ENCODE peak calls at places on chromosome 22, in nine cellular contexts. One of them, this sample, is unnamed.

GRCh38 chr22:37507731-37508130 is 11.5 kb downstream of the CARD10 start:
- DNase-seq in choroid plexus epithelial cell: no peak
- DNase-seq in brain microvascular endothelial cell: no peak
- DNase-seq in fibroblast of the aortic adventitia: no peak
- DNase-seq in astrocyte of the cerebellum: no peak
- DNase-seq in upper lobe of right lung: peak; percentile 61
- DNase-seq in fibroblast of mammary gland: no peak
- DNase-seq in fibroblast of lung: no peak
- DNase-seq in right atrium auricular region: no peak
- DNase-seq in this sample: no peak

GRCh38 chr22:36010913-36011312 is 17.7 kb downstream of the RBFOX2 start:
- DNase-seq in right atrium auricular region: no peak
- DNase-seq in fibroblast of the aortic adventitia: peak; percentile 81
- DNase-seq in brain microvascular endothelial cell: peak; percentile 76
- DNase-seq in upper lobe of right lung: no peak
- DNase-seq in fibroblast of lung: peak; percentile 86
- DNase-seq in choroid plexus epithelial cell: peak; percentile 78
- DNase-seq in astrocyte of the cerebellum: no peak
- DNase-seq in fibroblast of mammary gland: peak; percentile 94
- DNase-seq in this sample: peak; percentile 73

GRCh38 chr22:44386386-44387035 is 73.8 kb upstream of the SHISAL1 start:
- DNase-seq in fibroblast of mammary gland: no peak
- DNase-seq in astrocyte of the cerebellum: no peak
- DNase-seq in brain microvascular endothelial cell: no peak
- DNase-seq in upper lobe of right lung: peak; percentile 51
- DNase-seq in fibroblast of lung: no peak
- DNase-seq in choroid plexus epithelial cell: no peak
- DNase-seq in fibroblast of the aortic adventitia: no peak
- DNase-seq in right atrium auricular region: no peak
- DNase-seq in this sample: no peak

GRCh38 chr22:48275412-48275811 is 1513.0 kb downstream of the TBC1D22A start:
- DNase-seq in astrocyte of the cerebellum: no peak
- DNase-seq in fibroblast of mammary gland: no peak
- DNase-seq in upper lobe of right lung: no peak
- DNase-seq in choroid plexus epithelial cell: no peak
- DNase-seq in brain microvascular endothelial cell: no peak
- DNase-seq in fibroblast of lung: no peak
- DNase-seq in fibroblast of the aortic adventitia: no peak
- DNase-seq in right atrium auricular region: no peak
- DNase-seq in this sample: no peak

GRCh38 chr22:44721206-44721605 is 19.2 kb downstream of the PRR5 start:
- DNase-seq in fibroblast of the aortic adventitia: no peak
- DNase-seq in upper lobe of right lung: no peak
- DNase-seq in fibroblast of lung: no peak
- DNase-seq in brain microvascular endothelial cell: no peak
- DNase-seq in astrocyte of the cerebellum: no peak
- DNase-seq in fibroblast of mammary gland: no peak
- DNase-seq in choroid plexus epithelial cell: peak; percentile 88
- DNase-seq in right atrium auricular region: no peak
- DNase-seq in this sample: no peak

GRCh38 chr22:43002198-43002577 is 12.8 kb downstream of the PACSIN2 start:
- DNase-seq in brain microvascular endothelial cell: peak; percentile 58
- DNase-seq in right atrium auricular region: no peak
- DNase-seq in fibroblast of the aortic adventitia: peak; percentile 90
- DNase-seq in fibroblast of mammary gland: peak; percentile 86
- DNase-seq in upper lobe of right lung: no peak
- DNase-seq in fibroblast of lung: peak; percentile 94
- DNase-seq in choroid plexus epithelial cell: peak; percentile 68
- DNase-seq in astrocyte of the cerebellum: no peak
- DNase-seq in this sample: peak; percentile 85

GRCh38 chr22:17228725-17229126 is 9.5 kb upstream of the ADA2 start:
- DNase-seq in fibroblast of lung: no peak
- DNase-seq in fibroblast of the aortic adventitia: no peak
- DNase-seq in astrocyte of the cerebellum: no peak
- DNase-seq in right atrium auricular region: no peak
- DNase-seq in upper lobe of right lung: no peak
- DNase-seq in choroid plexus epithelial cell: no peak
- DNase-seq in brain microvascular endothelial cell: no peak
- DNase-seq in fibroblast of mammary gland: no peak
- DNase-seq in this sample: no peak

GRCh38 chr22:50420015-50420414 is 54.8 kb downstream of the SBF1 start:
- DNase-seq in upper lobe of right lung: no peak
- DNase-seq in fibroblast of the aortic adventitia: no peak
- DNase-seq in astrocyte of the cerebellum: no peak
- DNase-seq in right atrium auricular region: no peak
- DNase-seq in choroid plexus epithelial cell: no peak
- DNase-seq in fibroblast of lung: no peak
- DNase-seq in brain microvascular endothelial cell: no peak
- DNase-seq in fibroblast of mammary gland: no peak
- DNase-seq in this sample: no peak

GRCh38 chr22:50571264-50572175 is 6.7 kb downstream of the CPT1B start:
- DNase-seq in right atrium auricular region: no peak
- DNase-seq in fibroblast of lung: no peak
- DNase-seq in fibroblast of the aortic adventitia: no peak
- DNase-seq in upper lobe of right lung: no peak
- DNase-seq in choroid plexus epithelial cell: no peak
- DNase-seq in fibroblast of mammary gland: no peak
- DNase-seq in brain microvascular endothelial cell: no peak
- DNase-seq in astrocyte of the cerebellum: no peak
- DNase-seq in this sample: no peak

GRCh38 chr22:23036684-23037428 is 33.5 kb upstream of the GNAZ start:
- DNase-seq in fibroblast of lung: peak; percentile 9
- DNase-seq in upper lobe of right lung: no peak
- DNase-seq in choroid plexus epithelial cell: peak; percentile 8
- DNase-seq in fibroblast of the aortic adventitia: peak; percentile 11
- DNase-seq in brain microvascular endothelial cell: no peak
- DNase-seq in fibroblast of mammary gland: peak; percentile 47
- DNase-seq in right atrium auricular region: no peak
- DNase-seq in astrocyte of the cerebellum: no peak
- DNase-seq in this sample: peak; percentile 18

GRCh38 chr22:30290679-30291333 is 1.5 kb upstream of the CASTOR1 start:
- DNase-seq in upper lobe of right lung: peak; percentile 91
- DNase-seq in fibroblast of the aortic adventitia: peak; percentile 71
- DNase-seq in brain microvascular endothelial cell: peak; percentile 56
- DNase-seq in right atrium auricular region: peak; percentile 94
- DNase-seq in fibroblast of mammary gland: peak; percentile 73
- DNase-seq in choroid plexus epithelial cell: peak; percentile 86
- DNase-seq in astrocyte of the cerebellum: no peak
- DNase-seq in fibroblast of lung: peak; percentile 52
- DNase-seq in this sample: peak; percentile 73
- TF ChIP-seq CTCF in upper lobe of right lung: no peak
- TF ChIP-seq CTCF in fibroblast of the aortic adventitia: no peak
- TF ChIP-seq CTCF in brain microvascular endothelial cell: no peak
- TF ChIP-seq CTCF in right atrium auricular region: no peak
- TF ChIP-seq CTCF in fibroblast of mammary gland: no peak
- TF ChIP-seq CTCF in choroid plexus epithelial cell: no peak
- TF ChIP-seq CTCF in astrocyte of the cerebellum: no peak
- TF ChIP-seq CTCF in fibroblast of lung: no peak
- TF ChIP-seq CTCF in this sample: no peak

DNA sequence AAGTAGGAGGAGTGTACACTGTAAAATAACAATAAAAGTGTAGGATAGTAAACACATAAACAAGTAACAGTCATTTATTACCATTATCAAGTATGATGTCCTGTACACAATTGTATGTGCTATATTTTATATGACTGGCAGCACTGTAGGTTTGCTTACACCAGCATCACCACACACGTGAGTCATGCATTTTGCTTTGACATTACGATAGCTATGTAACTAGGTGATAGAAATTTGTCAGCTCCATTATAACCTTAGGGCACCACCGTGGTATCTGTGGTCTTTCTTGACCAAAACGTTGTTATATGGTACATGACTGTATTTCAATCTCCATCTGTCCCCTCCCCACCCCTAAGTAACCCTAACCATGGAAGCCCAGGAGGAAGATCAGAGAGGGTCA is 1.1 kb downstream of the DNAL4 start:
- DNase-seq in fibroblast of mammary gland: peak; percentile 35
- DNase-seq in choroid plexus epithelial cell: peak; percentile 34
- DNase-seq in fibroblast of the aortic adventitia: peak; percentile 4
- DNase-seq in fibroblast of lung: peak; percentile 51
- DNase-seq in upper lobe of right lung: no peak
- DNase-seq in brain microvascular endothelial cell: peak; percentile 39
- DNase-seq in right atrium auricular region: no peak
- DNase-seq in astrocyte of the cerebellum: no peak
- DNase-seq in this sample: peak; percentile 74
- H3K4me3 ChIP-seq in fibroblast of mammary gland: peak overlapping the region; percentile 73
- H3K4me3 ChIP-seq in choroid plexus epithelial cell: peak overlapping the region; percentile 65
- H3K4me3 ChIP-seq in fibroblast of the aortic adventitia: peak overlapping the region; percentile 94
- H3K4me3 ChIP-seq in fibroblast of lung: peak overlapping the region; percentile 94
- H3K4me3 ChIP-seq in upper lobe of right lung: peak overlapping the region; percentile 71
- H3K4me3 ChIP-seq in brain microvascular endothelial cell: peak overlapping the region; percentile 84
- H3K4me3 ChIP-seq in right atrium auricular region: no peak overlapping the region
- H3K4me3 ChIP-seq in astrocyte of the cerebellum: peak overlapping the region; percentile 55
- H3K4me3 ChIP-seq in this sample: peak overlapping the region; percentile 89

GRCh38 chr22:31750365-31751284 is 693 bp upstream of the PRR14L start:
- DNase-seq in fibroblast of the aortic adventitia: no peak
- DNase-seq in fibroblast of mammary gland: no peak
- DNase-seq in choroid plexus epithelial cell: no peak
- DNase-seq in brain microvascular endothelial cell: no peak
- DNase-seq in fibroblast of lung: no peak
- DNase-seq in astrocyte of the cerebellum: no peak
- DNase-seq in right atrium auricular region: no peak
- DNase-seq in upper lobe of right lung: no peak
- DNase-seq in this sample: no peak

GRCh38 chr22:31748490-31748889 is 1.4 kb downstream of the PRR14L start:
- DNase-seq in right atrium auricular region: no peak
- DNase-seq in fibroblast of lung: peak; percentile 20
- DNase-seq in astrocyte of the cerebellum: no peak
- DNase-seq in brain microvascular endothelial cell: no peak
- DNase-seq in fibroblast of the aortic adventitia: no peak
- DNase-seq in choroid plexus epithelial cell: peak; percentile 15
- DNase-seq in upper lobe of right lung: no peak
- DNase-seq in fibroblast of mammary gland: peak; percentile 28
- DNase-seq in this sample: peak; percentile 15

GRCh38 chr22:31752096-31752847 is 1.5 kb upstream of the DEPDC5 start:
- DNase-seq in choroid plexus epithelial cell: no peak
- DNase-seq in right atrium auricular region: no peak
- DNase-seq in fibroblast of the aortic adventitia: peak; percentile 32
- DNase-seq in fibroblast of mammary gland: no peak
- DNase-seq in upper lobe of right lung: no peak
- DNase-seq in fibroblast of lung: no peak
- DNase-seq in astrocyte of the cerebellum: no peak
- DNase-seq in brain microvascular endothelial cell: no peak
- DNase-seq in this sample: no peak

GRCh38 chr22:31747441-31747840 is 2.5 kb downstream of the PRR14L start:
- DNase-seq in astrocyte of the cerebellum: no peak
- DNase-seq in fibroblast of lung: no peak
- DNase-seq in fibroblast of mammary gland: no peak
- DNase-seq in upper lobe of right lung: no peak
- DNase-seq in brain microvascular endothelial cell: no peak
- DNase-seq in fibroblast of the aortic adventitia: no peak
- DNase-seq in choroid plexus epithelial cell: no peak
- DNase-seq in right atrium auricular region: no peak
- DNase-seq in this sample: no peak

DNA sequence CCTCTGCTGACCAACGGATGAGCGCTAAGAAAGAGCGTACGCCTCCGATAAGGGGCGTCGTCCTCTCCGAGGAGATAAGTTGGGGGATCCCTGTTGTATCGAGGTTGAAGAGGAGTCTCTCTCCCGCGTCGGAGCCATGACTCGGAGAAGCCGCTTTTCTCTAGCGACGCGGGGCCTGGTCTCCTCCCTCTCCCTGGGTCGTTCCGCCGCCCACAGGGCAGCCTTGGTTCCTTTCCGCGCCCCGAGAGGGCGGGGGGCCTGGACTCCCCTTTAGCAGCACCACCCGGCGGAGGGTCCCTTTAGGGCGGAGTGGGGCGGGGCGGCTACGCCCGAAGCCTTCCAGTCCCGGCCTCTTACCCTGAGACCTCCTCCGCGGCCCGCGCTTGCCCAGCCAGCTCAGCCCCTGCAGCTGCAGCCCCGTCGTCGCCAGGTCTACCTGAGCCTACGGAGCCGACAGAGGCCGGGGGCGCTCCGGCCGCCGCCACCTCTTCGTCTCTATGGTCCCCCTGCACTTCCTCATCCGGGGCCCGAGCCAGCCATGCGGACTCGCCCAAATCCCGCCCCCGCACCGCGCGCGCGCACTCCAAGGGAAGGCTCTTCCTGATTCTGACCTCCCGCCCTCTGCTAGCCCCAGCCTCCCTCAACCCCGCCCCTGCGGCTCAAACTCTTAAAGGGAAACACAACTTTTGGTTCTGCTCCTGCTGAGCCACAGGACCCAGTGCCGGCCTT is at the start of gene PRR14L:
- DNase-seq in fibroblast of lung: peak; percentile 92
- DNase-seq in fibroblast of the aortic adventitia: peak; percentile 90
- DNase-seq in astrocyte of the cerebellum: peak; percentile 77
- DNase-seq in fibroblast of mammary gland: peak; percentile 90
- DNase-seq in choroid plexus epithelial cell: peak; percentile 94
- DNase-seq in upper lobe of right lung: peak; percentile 100
- DNase-seq in right atrium auricular region: peak; percentile 98
- DNase-seq in brain microvascular endothelial cell: peak; percentile 93
- DNase-seq in this sample: peak; percentile 97
- TF ChIP-seq CTCF in fibroblast of lung: no peak
- TF ChIP-seq CTCF in fibroblast of the aortic adventitia: peak; percentile 6
- TF ChIP-seq CTCF in astrocyte of the cerebellum: peak; percentile 6
- TF ChIP-seq CTCF in fibroblast of mammary gland: no peak
- TF ChIP-seq CTCF in choroid plexus epithelial cell: no peak
- TF ChIP-seq CTCF in upper lobe of right lung: no peak
- TF ChIP-seq CTCF in right atrium auricular region: no peak
- TF ChIP-seq CTCF in brain microvascular endothelial cell: no peak
- TF ChIP-seq CTCF in this sample: no peak

GRCh38 chr22:41418717-41419116 is 27.9 kb downstream of the TOB2 start:
- DNase-seq in choroid plexus epithelial cell: no peak
- DNase-seq in astrocyte of the cerebellum: no peak
- DNase-seq in fibroblast of the aortic adventitia: no peak
- DNase-seq in fibroblast of mammary gland: no peak
- DNase-seq in upper lobe of right lung: no peak
- DNase-seq in fibroblast of lung: no peak
- DNase-seq in right atrium auricular region: no peak
- DNase-seq in brain microvascular endothelial cell: no peak
- DNase-seq in this sample: no peak

GRCh38 chr22:41415554-41415953 is 31.0 kb downstream of the TOB2 start:
- DNase-seq in fibroblast of mammary gland: no peak
- DNase-seq in choroid plexus epithelial cell: no peak
- DNase-seq in fibroblast of lung: no peak
- DNase-seq in right atrium auricular region: no peak
- DNase-seq in astrocyte of the cerebellum: no peak
- DNase-seq in upper lobe of right lung: no peak
- DNase-seq in brain microvascular endothelial cell: no peak
- DNase-seq in fibroblast of the aortic adventitia: no peak
- DNase-seq in this sample: no peak

DNA sequence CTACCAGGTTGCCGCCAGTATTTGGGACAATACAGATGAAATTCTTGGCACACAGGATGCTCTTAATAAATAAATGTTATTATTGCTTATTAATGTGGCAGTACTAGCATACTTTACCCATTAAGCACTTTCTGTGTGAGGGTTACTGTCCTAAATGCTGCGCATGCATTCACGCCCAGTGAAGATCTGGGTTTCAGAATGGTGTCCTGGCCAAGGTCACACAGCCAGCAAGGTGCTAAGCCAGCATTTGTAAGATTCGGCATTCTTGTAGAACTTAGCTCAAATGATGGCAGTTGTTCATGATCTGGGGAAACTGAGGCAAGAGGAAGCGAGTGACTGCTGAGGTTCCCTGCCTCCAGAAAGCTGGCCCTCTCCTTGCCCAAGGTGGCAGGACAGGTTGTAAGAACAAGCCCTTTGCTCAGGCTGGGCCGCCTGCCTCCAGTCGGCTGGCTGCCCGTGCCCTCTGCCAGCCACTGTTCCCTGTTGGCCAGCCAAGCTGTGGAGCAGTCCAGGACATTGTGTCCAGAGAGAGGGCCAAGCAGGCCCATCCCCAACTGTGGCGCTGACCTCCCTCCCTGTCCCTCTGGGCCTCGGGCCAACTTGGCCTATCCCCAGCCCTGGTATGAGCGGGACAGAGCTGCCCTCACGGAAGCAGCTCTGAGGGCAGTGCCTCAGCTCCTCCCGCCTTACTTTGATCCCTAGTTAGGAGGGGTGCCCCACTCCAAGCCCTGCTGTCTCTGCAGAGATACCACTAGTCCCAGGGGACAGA is 28.8 kb downstream of the TOB2 start:
- DNase-seq in choroid plexus epithelial cell: no peak
- DNase-seq in fibroblast of mammary gland: no peak
- DNase-seq in upper lobe of right lung: peak; percentile 98
- DNase-seq in astrocyte of the cerebellum: no peak
- DNase-seq in right atrium auricular region: peak; percentile 88
- DNase-seq in brain microvascular endothelial cell: no peak
- DNase-seq in fibroblast of lung: peak; percentile 11
- DNase-seq in fibroblast of the aortic adventitia: no peak
- DNase-seq in this sample: no peak
- H3K4me3 ChIP-seq in choroid plexus epithelial cell: no peak overlapping the region
- H3K4me3 ChIP-seq in fibroblast of mammary gland: no peak overlapping the region
- H3K4me3 ChIP-seq in upper lobe of right lung: no peak overlapping the region
- H3K4me3 ChIP-seq in astrocyte of the cerebellum: no peak overlapping the region
- H3K4me3 ChIP-seq in right atrium auricular region: no peak overlapping the region
- H3K4me3 ChIP-seq in brain microvascular endothelial cell: no peak overlapping the region
- H3K4me3 ChIP-seq in fibroblast of lung: no peak overlapping the region
- H3K4me3 ChIP-seq in fibroblast of the aortic adventitia: no peak overlapping the region
- H3K4me3 ChIP-seq in this sample: no peak overlapping the region